ENCODE peak calls at places on chromosomes 2 and 18, in ten cellular contexts. C, D, V, W, J, B, L, T, G and A are unnamed samples.

GRCh38 chr2:94992360-94992759 is 33.1 kb upstream of the MAL start:
- DNase-seq in V (no peak), D (no peak), J (no peak), L (no peak), T (no peak), G (no peak), B (no peak), W (no peak), C (no peak), A (no peak)

GRCh38 chr18:78192044-78192443 is 787.6 kb upstream of the SALL3 start:
- DNase-seq in W (no peak), J (no peak), L (no peak), C (no peak), T (no peak), D (no peak), V (no peak), B (no peak), G (no peak), A (no peak)

GRCh38 chr2:227010433-227010832 is 153.6 kb downstream of the COL4A4 start:
- DNase-seq in V (no peak), B (no peak), W (no peak), D (no peak), J (no peak), C (no peak), L (no peak), T (no peak), G (no peak), A (no peak)

GRCh38 chr2:43414586-43415125 is 181.2 kb downstream of the THADA start:
- DNase-seq in T (no peak), L (no peak), G (peak; percentile 85), C (no peak), V (no peak), W (no peak), J (no peak), B (no peak), D (no peak), A (no peak)

GRCh38 chr2:24409700-24410556 is 49.6 kb upstream of the ITSN2 start:
- DNase-seq in C (peak; percentile 83), V (no peak), J (peak; percentile 24), D (peak; percentile 67), T (peak; percentile 78), L (peak; percentile 34), G (peak; percentile 68), W (no peak), B (no peak), A (no peak)

GRCh38 chr2:151946856-151947523 is 118.8 kb upstream of the ARL5A start:
- DNase-seq in B (no peak), C (peak; percentile 62), J (peak; percentile 12), D (peak; percentile 21), G (peak; percentile 52), W (no peak), T (peak; percentile 66), L (no peak), V (no peak), A (no peak)

GRCh38 chr18:76838182-76838581 is 15.8 kb downstream of the ZNF236 start:
- DNase-seq in C (no peak), G (peak; percentile 29), V (no peak), D (no peak), W (no peak), L (no peak), T (peak; percentile 5), J (no peak), B (no peak), A (no peak)

GRCh38 chr2:209445485-209445884 is 21.6 kb downstream of the MAP2 start:
- DNase-seq in C (no peak), W (no peak), J (no peak), G (no peak), D (no peak), V (no peak), L (no peak), B (no peak), T (no peak), A (no peak)

GRCh38 chr2:132439703-132440398 is 23.2 kb downstream of the GPR39 start:
- DNase-seq in W (no peak), V (no peak), C (no peak), D (no peak), B (no peak), J (no peak), G (no peak), T (no peak), L (no peak), A (peak; percentile 32)

GRCh38 chr2:158786897-158787296 is 8.2 kb upstream of the DAPL1 start:
- DNase-seq in L (no peak), T (no peak), C (no peak), J (no peak), W (no peak), B (no peak), V (no peak), G (no peak), D (no peak), A (no peak)

GRCh38 chr2:235263205-235264120 is 230.4 kb upstream of the AGAP1 start:
- DNase-seq in V (peak; percentile 71), W (peak; percentile 90), J (peak; percentile 70), T (peak; percentile 8), B (no peak), G (peak; percentile 76), C (peak; percentile 27), L (peak; percentile 34), D (peak; percentile 81), A (no peak)

GRCh38 chr18:54127759-54128378 is 96.6 kb downstream of the MBD2 start:
- DNase-seq in D (peak; percentile 35), B (no peak), L (no peak), C (peak; percentile 55), J (no peak), T (peak; percentile 59), W (no peak), G (peak; percentile 60), V (no peak), A (no peak)

GRCh38 chr2:111116016-111116746 is 4.5 kb upstream of the BCL2L11 start:
- DNase-seq in D (no peak), G (no peak), C (no peak), B (no peak), V (no peak), L (no peak), W (no peak), T (no peak), J (no peak), A (no peak)

GRCh38 chr18:52060612-52061259 is 279.3 kb upstream of the DCC start:
- DNase-seq in V (no peak), T (no peak), D (no peak), W (no peak), L (no peak), G (no peak), B (peak; percentile 33), J (no peak), C (no peak), A (no peak)

GRCh38 chr2:11375689-11376027 is 31.2 kb upstream of the ROCK2 start:
- DNase-seq in T (no peak), D (no peak), W (no peak), B (no peak), J (no peak), V (no peak), L (no peak), G (no peak), C (no peak), A (no peak)

GRCh38 chr2:66252002-66252545 is 182.9 kb upstream of the MEIS1 start:
- DNase-seq in J (no peak), G (no peak), D (no peak), V (no peak), T (no peak), W (no peak), C (peak; percentile 24), B (no peak), L (no peak), A (no peak)

GRCh38 chr18:9097349-9097748 is 5.2 kb upstream of the NDUFV2 start:
- DNase-seq in G (no peak), W (no peak), J (no peak), T (no peak), C (no peak), L (no peak), B (no peak), D (no peak), V (no peak), A (no peak)
- H3K4me1 ChIP-seq in G (peaks cover 29% of the 10 kb centered on the region), W (peaks cover 25% of the 10 kb centered on the region), J (peaks cover 19% of the 10 kb centered on the region), T (peaks cover 21% of the 10 kb centered on the region), C (no peaks in the 10 kb centered on the region), L (peaks cover 18% of the 10 kb centered on the region), B (peaks cover 27% of the 10 kb centered on the region), D (peaks cover 14% of the 10 kb centered on the region), V (no peaks in the 10 kb centered on the region), A (peaks cover 9% of the 10 kb centered on the region)

DNA sequence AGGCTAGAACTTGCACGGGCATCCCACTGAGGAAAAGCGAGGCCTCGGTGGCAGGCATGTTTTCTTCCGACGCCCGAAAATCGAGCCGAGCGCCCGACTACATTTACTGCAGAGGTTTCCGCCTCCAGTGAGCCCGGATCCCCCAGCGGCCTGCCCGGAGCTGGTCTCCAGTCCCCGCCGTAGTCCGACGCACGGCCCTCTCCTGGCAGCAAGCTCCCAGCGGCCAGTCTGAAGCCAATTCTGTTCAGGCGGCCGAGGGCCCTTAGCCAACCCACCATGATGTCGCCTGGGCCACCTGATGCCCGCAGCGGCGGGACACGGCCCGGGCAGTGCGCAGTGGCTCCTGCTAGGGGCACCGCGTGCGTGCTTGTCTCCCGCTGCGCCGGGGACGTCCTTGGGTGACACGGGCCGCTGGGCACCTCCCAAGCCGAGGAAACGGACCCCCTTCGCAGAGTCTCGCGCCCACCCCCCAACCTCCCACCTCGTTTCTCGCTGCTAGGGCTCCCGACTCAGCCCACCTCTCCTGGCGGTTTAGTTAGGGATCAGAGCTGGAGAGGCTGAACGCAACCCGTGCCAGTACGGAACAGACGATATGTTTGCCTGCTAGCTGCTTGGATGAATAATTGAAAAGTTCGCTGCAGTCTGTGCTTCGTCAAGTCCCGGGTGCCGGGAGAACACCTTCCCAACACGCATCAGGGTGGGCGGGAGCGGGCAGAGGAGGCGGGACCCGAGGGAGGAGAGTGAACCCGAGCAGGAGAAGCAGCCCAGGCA is 5.3 kb downstream of the ONECUT2 start:
- DNase-seq in D (no peak), B (no peak), T (no peak), G (no peak), V (no peak), L (no peak), W (no peak), J (no peak), C (no peak), A (no peak)
- TF ChIP-seq POLR2AphosphoS5 in D (no peak), B (no peak), T (no peak), G (no peak), V (no peak), L (no peak), W (no peak), J (no peak), C (no peak), A (no peak)

GRCh38 chr2:109238580-109238979 is 109.6 kb downstream of the SH3RF3 start:
- DNase-seq in V (no peak), L (peak; percentile 58), B (peak; percentile 95), W (peak; percentile 91), D (no peak), C (no peak), G (peak; percentile 89), J (peak; percentile 47), T (no peak), A (no peak)
- H3K4me3 ChIP-seq in V (no peak overlapping the region), L (no peak overlapping the region), B (peak overlapping the region; percentile 37), W (no peak overlapping the region), D (no peak overlapping the region), C (no peak overlapping the region), G (peak overlapping the region; percentile 17), J (no peak overlapping the region), T (no peak overlapping the region), A (no peak overlapping the region)

DNA sequence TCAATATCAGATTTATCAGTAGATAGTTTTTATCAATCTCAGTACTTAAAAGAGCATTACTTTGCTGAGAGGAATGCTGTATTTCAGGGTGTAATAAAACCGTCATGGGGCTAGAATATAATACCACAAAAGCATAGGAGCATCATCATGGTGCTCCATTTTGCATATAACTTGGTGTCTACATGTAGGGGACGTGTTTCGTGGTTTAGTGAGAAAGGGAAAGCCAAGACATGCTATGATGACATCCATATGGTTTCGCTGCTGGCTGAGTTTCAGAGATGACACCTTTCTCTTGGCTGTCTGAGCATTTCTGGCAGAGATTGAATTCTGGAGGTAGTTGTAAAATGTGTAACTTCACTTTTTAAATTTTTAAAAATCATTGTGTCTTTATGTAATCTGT is 32.4 kb downstream of the WDR43 start:
- DNase-seq in J (no peak), T (no peak), W (no peak), V (no peak), B (no peak), L (no peak), D (no peak), G (no peak), C (no peak), A (no peak)
- H3K4me1 ChIP-seq in J (no peaks in the 10 kb centered on the region), T (no peaks in the 10 kb centered on the region), W (no peaks in the 10 kb centered on the region), V (no peaks in the 10 kb centered on the region), B (no peaks in the 10 kb centered on the region), L (no peaks in the 10 kb centered on the region), D (no peaks in the 10 kb centered on the region), G (peaks cover 9% of the 10 kb centered on the region), C (no peaks in the 10 kb centered on the region), A (no peaks in the 10 kb centered on the region)